ENCODE peak calls at places on chromosomes 12 and 14, in four cellular contexts. One of them, this sample, is unnamed.

GRCh38 chr12:91127296-91127695 is 16.0 kb upstream of the LUM start:
- DNase-seq in adipocyte: no peak
- DNase-seq in pancreas: no peak
- DNase-seq in thyroid gland: no peak
- DNase-seq in this sample: no peak

GRCh38 chr12:56104815-56105476 is 587 bp downstream of the PA2G4 start:
- DNase-seq in thyroid gland: peak; percentile 54
- DNase-seq in pancreas: peak; percentile 87
- DNase-seq in adipocyte: peak; percentile 52
- DNase-seq in this sample: no peak

GRCh38 chr14:90409209-90409730 is 12.4 kb downstream of the CALM1 start:
- DNase-seq in pancreas: no peak
- DNase-seq in adipocyte: peak; percentile 81
- DNase-seq in thyroid gland: peak; percentile 24
- DNase-seq in this sample: peak; percentile 96

GRCh38 chr12:100251917-100252316 is 15.0 kb downstream of the DEPDC4 start:
- DNase-seq in thyroid gland: peak; percentile 47
- DNase-seq in pancreas: no peak
- DNase-seq in adipocyte: no peak
- DNase-seq in this sample: no peak

GRCh38 chr12:10331642-10332239 is 24.1 kb downstream of the KLRD1 start:
- DNase-seq in pancreas: no peak
- DNase-seq in adipocyte: peak; percentile 82
- DNase-seq in thyroid gland: no peak
- DNase-seq in this sample: no peak

GRCh38 chr12:120110550-120111501 is 5.7 kb downstream of the RAB35 start:
- DNase-seq in pancreas: no peak
- DNase-seq in thyroid gland: no peak
- DNase-seq in adipocyte: no peak
- DNase-seq in this sample: no peak

GRCh38 chr12:1666685-1667162 is 24.1 kb upstream of the ADIPOR2 start:
- DNase-seq in adipocyte: peak; percentile 35
- DNase-seq in thyroid gland: no peak
- DNase-seq in pancreas: no peak
- DNase-seq in this sample: no peak

GRCh38 chr14:103871596-103872480 is 24.5 kb upstream of the PPP1R13B start:
- DNase-seq in thyroid gland: peak; percentile 91
- DNase-seq in adipocyte: no peak
- DNase-seq in pancreas: peak; percentile 95
- DNase-seq in this sample: no peak

GRCh38 chr14:67806228-67806627 is 10.2 kb downstream of the ZFYVE26 start:
- DNase-seq in adipocyte: no peak
- DNase-seq in thyroid gland: no peak
- DNase-seq in pancreas: no peak
- DNase-seq in this sample: no peak

GRCh38 chr14:99412122-99413061 is 68.3 kb downstream of the SETD3 start:
- DNase-seq in thyroid gland: no peak
- DNase-seq in pancreas: no peak
- DNase-seq in adipocyte: no peak
- DNase-seq in this sample: no peak

GRCh38 chr12:72264548-72265175 is 7.5 kb upstream of the TRHDE start:
- DNase-seq in thyroid gland: no peak
- DNase-seq in pancreas: no peak
- DNase-seq in adipocyte: peak; percentile 77
- DNase-seq in this sample: no peak

GRCh38 chr12:96457191-96457930 is 32.0 kb upstream of the CFAP54 start:
- DNase-seq in pancreas: no peak
- DNase-seq in thyroid gland: no peak
- DNase-seq in adipocyte: no peak
- DNase-seq in this sample: no peak

GRCh38 chr14:104224516-104225281 is 86.3 kb downstream of the KIF26A start:
- DNase-seq in pancreas: peak; percentile 72
- DNase-seq in thyroid gland: no peak
- DNase-seq in adipocyte: peak; percentile 23
- DNase-seq in this sample: no peak

GRCh38 chr12:89357297-89357730 is 5.0 kb upstream of the DUSP6 start:
- DNase-seq in adipocyte: no peak
- DNase-seq in thyroid gland: no peak
- DNase-seq in pancreas: no peak
- DNase-seq in this sample: peak; percentile 93

GRCh38 chr14:75521415-75522199 is 662 bp upstream of the BATF start:
- DNase-seq in pancreas: no peak
- DNase-seq in adipocyte: no peak
- DNase-seq in thyroid gland: no peak
- DNase-seq in this sample: no peak

GRCh38 chr14:95281560-95282176 is 38.0 kb downstream of the CLMN start:
- DNase-seq in thyroid gland: no peak
- DNase-seq in pancreas: no peak
- DNase-seq in adipocyte: no peak
- DNase-seq in this sample: no peak

GRCh38 chr12:119682635-119683340 is 14.9 kb downstream of the PRKAB1 start:
- DNase-seq in pancreas: no peak
- DNase-seq in thyroid gland: no peak
- DNase-seq in adipocyte: no peak
- DNase-seq in this sample: no peak

DNA sequence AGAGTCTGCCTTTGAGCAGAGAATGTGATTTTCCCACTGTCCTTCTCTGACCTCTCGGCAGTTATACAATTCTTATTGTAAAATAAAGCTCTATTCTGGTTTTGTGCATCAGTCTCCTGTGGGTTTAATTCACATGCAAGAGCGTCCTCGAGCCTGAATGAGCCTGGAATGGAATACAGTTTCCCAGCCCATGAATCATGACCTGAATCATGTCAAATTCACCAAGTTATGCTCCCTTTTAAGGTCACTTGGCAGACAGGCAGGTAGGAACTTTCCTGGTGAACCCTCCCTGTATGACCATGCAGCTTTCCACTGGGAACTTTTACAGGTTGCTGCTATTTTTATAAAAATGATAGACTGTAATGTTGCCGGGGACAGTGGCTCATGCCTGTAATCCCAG is 41.7 kb downstream of the BICD1 start:
- DNase-seq in thyroid gland: no peak
- DNase-seq in pancreas: no peak
- DNase-seq in adipocyte: no peak
- DNase-seq in this sample: no peak
- H3K4me3 ChIP-seq in thyroid gland: no peak overlapping the region
- H3K4me3 ChIP-seq in pancreas: no peak overlapping the region
- H3K4me3 ChIP-seq in adipocyte: no peak overlapping the region
- H3K4me3 ChIP-seq in this sample: no peak overlapping the region

GRCh38 chr12:51005671-51006070 is 20.5 kb downstream of the SLC11A2 start:
- DNase-seq in pancreas: no peak
- DNase-seq in thyroid gland: peak; percentile 63
- DNase-seq in adipocyte: no peak
- DNase-seq in this sample: no peak
- H3K4me3 ChIP-seq in pancreas: no peak overlapping the region
- H3K4me3 ChIP-seq in thyroid gland: no peak overlapping the region
- H3K4me3 ChIP-seq in adipocyte: no peak overlapping the region
- H3K4me3 ChIP-seq in this sample: no peak overlapping the region

DNA sequence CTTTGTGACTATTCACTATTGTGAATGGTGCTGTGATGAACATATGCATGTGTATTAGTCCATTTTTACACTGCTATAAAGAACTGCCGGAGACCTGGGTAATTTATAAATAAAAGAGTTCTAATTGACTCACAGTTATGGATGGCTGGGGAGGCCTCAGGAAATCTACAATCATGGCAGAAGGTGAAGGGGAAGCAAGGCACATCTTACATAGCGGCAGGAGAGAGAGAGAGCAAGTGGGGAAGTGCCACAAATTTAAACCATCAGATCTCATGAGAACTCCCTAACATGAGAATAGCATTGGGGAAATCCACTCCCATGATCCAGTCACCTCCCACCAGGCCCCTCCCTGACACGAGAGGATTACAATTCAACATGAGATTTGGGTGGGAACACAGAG is 90.8 kb downstream of the ATP23 start:
- DNase-seq in pancreas: no peak
- DNase-seq in thyroid gland: no peak
- DNase-seq in adipocyte: no peak
- DNase-seq in this sample: no peak
- H3K4me3 ChIP-seq in pancreas: no peak overlapping the region
- H3K4me3 ChIP-seq in thyroid gland: no peak overlapping the region
- H3K4me3 ChIP-seq in adipocyte: no peak overlapping the region
- H3K4me3 ChIP-seq in this sample: no peak overlapping the region

GRCh38 chr12:8154526-8154925 is 2.3 kb upstream of the ZNF705A start:
- DNase-seq in adipocyte: no peak
- DNase-seq in thyroid gland: no peak
- DNase-seq in pancreas: no peak
- DNase-seq in this sample: no peak

GRCh38 chr12:8157484-8158198 is 826 bp downstream of the ZNF705A start:
- DNase-seq in thyroid gland: no peak
- DNase-seq in adipocyte: peak; percentile 12
- DNase-seq in pancreas: no peak
- DNase-seq in this sample: no peak

GRCh38 chr12:8156845-8157244 is at the start of gene ZNF705A:
- DNase-seq in adipocyte: peak; percentile 66
- DNase-seq in pancreas: no peak
- DNase-seq in thyroid gland: no peak
- DNase-seq in this sample: peak; percentile 83

GRCh38 chr12:8156416-8156815 is 399 bp upstream of the ZNF705A start:
- DNase-seq in thyroid gland: no peak
- DNase-seq in pancreas: no peak
- DNase-seq in adipocyte: no peak
- DNase-seq in this sample: no peak
- H3K4me3 ChIP-seq in thyroid gland: no peak overlapping the region
- H3K4me3 ChIP-seq in pancreas: no peak overlapping the region
- H3K4me3 ChIP-seq in adipocyte: no peak overlapping the region
- H3K4me3 ChIP-seq in this sample: no peak overlapping the region

GRCh38 chr14:36671149-36671548 is 9.5 kb downstream of the PAX9 start:
- DNase-seq in pancreas: no peak
- DNase-seq in thyroid gland: no peak
- DNase-seq in adipocyte: no peak
- DNase-seq in this sample: no peak

GRCh38 chr14:36672095-36672494 is 10.4 kb downstream of the PAX9 start:
- DNase-seq in pancreas: no peak
- DNase-seq in thyroid gland: no peak
- DNase-seq in adipocyte: no peak
- DNase-seq in this sample: no peak

GRCh38 chr14:36675581-36675980 is 13.9 kb downstream of the PAX9 start:
- DNase-seq in adipocyte: no peak
- DNase-seq in thyroid gland: no peak
- DNase-seq in pancreas: no peak
- DNase-seq in this sample: no peak

DNA sequence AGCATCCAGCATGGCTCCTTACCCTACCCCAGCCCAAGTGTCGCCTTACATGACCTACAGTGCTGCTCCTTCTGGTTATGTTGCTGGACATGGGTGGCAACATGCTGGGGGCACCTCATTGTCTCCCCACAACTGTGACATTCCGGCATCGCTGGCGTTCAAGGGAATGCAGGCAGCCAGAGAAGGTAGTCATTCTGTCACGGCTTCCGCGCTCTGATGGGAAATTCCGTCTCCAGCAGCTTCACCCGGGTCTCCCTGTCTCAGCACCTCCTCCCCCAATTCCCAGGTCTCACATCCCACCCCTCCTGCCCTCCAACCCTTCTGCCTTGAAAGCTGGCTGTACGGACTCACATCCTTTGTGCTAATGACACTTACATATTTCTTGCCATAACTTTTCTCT is 14.6 kb downstream of the PAX9 start:
- DNase-seq in thyroid gland: no peak
- DNase-seq in pancreas: no peak
- DNase-seq in adipocyte: no peak
- DNase-seq in this sample: no peak
- H3K4me3 ChIP-seq in thyroid gland: no peak overlapping the region
- H3K4me3 ChIP-seq in pancreas: no peak overlapping the region
- H3K4me3 ChIP-seq in adipocyte: no peak overlapping the region
- H3K4me3 ChIP-seq in this sample: no peak overlapping the region

GRCh38 chr12:118359541-118359915 is 13.2 kb downstream of the TAOK3 start:
- DNase-seq in pancreas: no peak
- DNase-seq in adipocyte: no peak
- DNase-seq in thyroid gland: no peak
- DNase-seq in this sample: no peak
- H3K4me3 ChIP-seq in pancreas: no peak overlapping the region
- H3K4me3 ChIP-seq in adipocyte: no peak overlapping the region
- H3K4me3 ChIP-seq in thyroid gland: no peak overlapping the region
- H3K4me3 ChIP-seq in this sample: no peak overlapping the region